ENCODE peak calls at places on chromosomes 5 and 9, in ten cellular contexts. G, X, W, D, R, U, Y, Z, M and P are unnamed samples.

GRCh38 chr5:169788168-169788567 is 151.1 kb downstream of the DOCK2 start:
- DNase-seq in U (no peak), W (no peak), Y (peak; percentile 85), X (no peak), Z (no peak), G (peak; percentile 53), M (no peak), R (no peak), D (no peak), P (no peak)

GRCh38 chr5:102554728-102555127 is 55.9 kb upstream of the SLCO6A1 start:
- DNase-seq in Z (no peak), R (no peak), X (no peak), U (no peak), W (no peak), Y (peak; percentile 41), G (peak; percentile 39), D (peak; percentile 35), M (no peak), P (no peak)

GRCh38 chr5:87190687-87191086 is 77.0 kb upstream of the RASA1 start:
- DNase-seq in X (no peak), G (no peak), Y (no peak), Z (no peak), R (no peak), W (no peak), M (no peak), U (no peak), D (no peak), P (no peak)

GRCh38 chr5:57780306-57780958 is 297.8 kb upstream of the ACTBL2 start:
- DNase-seq in Y (no peak), R (no peak), U (no peak), Z (peak; percentile 25), D (no peak), W (no peak), M (peak; percentile 18), G (no peak), X (no peak), P (no peak)

GRCh38 chr9:83034587-83034986 is 28.4 kb downstream of the RASEF start:
- DNase-seq in U (no peak), R (peak; percentile 48), G (peak; percentile 64), X (no peak), M (no peak), D (no peak), W (no peak), Y (no peak), Z (no peak), P (no peak)

GRCh38 chr9:85630676-85631075 is 111.1 kb downstream of the AGTPBP1 start:
- DNase-seq in Z (no peak), Y (no peak), R (no peak), M (no peak), X (no peak), W (no peak), G (no peak), U (no peak), D (no peak), P (no peak)

GRCh38 chr9:33517373-33517772 is 6.7 kb upstream of the ANKRD18B start:
- DNase-seq in R (no peak), D (peak; percentile 39), Z (no peak), Y (peak; percentile 68), U (peak; percentile 45), M (no peak), X (no peak), W (no peak), G (peak; percentile 67), P (no peak)

GRCh38 chr5:83294246-83294645 is 177.3 kb upstream of the VCAN start:
- DNase-seq in U (no peak), W (no peak), Z (no peak), D (no peak), Y (peak; percentile 19), R (no peak), G (no peak), X (no peak), M (no peak), P (no peak)